ENCODE peak calls at places on chromosome X, in seven cellular contexts. D is stimulated activated CD4-positive, alpha-beta T cell treated with anti-CD3 and anti-CD28 coated beads, TNF-alpha, amount 100 ng/mL, for 4 hours; O is Karpas-422; V is NCI-H1436; A is GM23338; Z is nephron progenitor cell; R is activated CD4-positive, CD25-positive, alpha-beta regulatory T cell treated with anti-CD3 and anti-CD28 coated beads, Interleukin-2, amount 50 U/mL, for 72 hours. X is an unnamed sample.

GRCh38 chrX:12890467-12890866 is 16.0 kb upstream of the TLR8 start:
- DNase-seq in D (no peak), O (no peak), V (no peak), A (no peak), Z (no peak), R (no peak), X (no peak)

GRCh38 chrX:21509912-21510311 is 135.7 kb downstream of the CNKSR2 start:
- DNase-seq in D (no peak), O (no peak), V (no peak), A (no peak), Z (no peak), R (no peak), X (peak; percentile 25)

GRCh38 chrX:32839781-32840180 is 371.6 kb downstream of the DMD start:
- DNase-seq in D (no peak), O (no peak), V (no peak), A (no peak), Z (no peak), R (no peak), X (no peak)

GRCh38 chrX:42715689-42716022 is 62.3 kb downstream of the PPP1R2C start:
- DNase-seq in D (no peak), O (no peak), V (no peak), A (no peak), Z (no peak), R (no peak), X (no peak)

GRCh38 chrX:68433155-68433980 is at the start of gene OPHN1:
- DNase-seq in D (no peak), O (no peak), V (no peak), A (peak; percentile 89), Z (peak; percentile 63), R (no peak), X (peak; percentile 72)

GRCh38 chrX:103831803-103832544 is at the start of gene RAB9B:
- DNase-seq in D (no peak), O (no peak), V (peak; percentile 38), A (peak; percentile 36), Z (peak; percentile 73), R (peak; percentile 60), X (peak; percentile 65)

GRCh38 chrX:52425710-52426245 is 57.0 kb downstream of the XAGE2 start:
- DNase-seq in D (no peak), O (no peak), V (no peak), A (no peak), Z (no peak), R (no peak), X (peak; percentile 49)

GRCh38 chrX:18983711-18984380 is at the start of gene PHKA2:
- DNase-seq in D (peak; percentile 23), O (peak; percentile 84), V (no peak), A (peak; percentile 61), Z (no peak), R (peak; percentile 56), X (peak; percentile 75)

GRCh38 chrX:71542411-71542810 is 9.5 kb downstream of the OGT start:
- DNase-seq in D (no peak), O (no peak), V (no peak), A (no peak), Z (no peak), R (no peak), X (peak; percentile 38)

GRCh38 chrX:103503853-103504207 is 15.5 kb downstream of the RAB40A start:
- DNase-seq in D (no peak), O (no peak), V (no peak), A (no peak), Z (no peak), R (no peak), X (no peak)

GRCh38 chrX:69229436-69229835 is 64.2 kb upstream of the PJA1 start:
- DNase-seq in D (no peak), O (no peak), V (no peak), A (no peak), Z (no peak), R (no peak), X (peak; percentile 8)

GRCh38 chrX:1170243-1170642 is 42.2 kb downstream of the CRLF2 start:
- DNase-seq in D (no peak), O (no peak), V (no peak), A (no peak), Z (no peak), R (no peak), X (no peak)

GRCh38 chrX:105910563-105911105 is 88.3 kb downstream of the NRK start:
- DNase-seq in D (no peak), O (no peak), V (no peak), A (no peak), Z (no peak), R (no peak), X (no peak)

GRCh38 chrX:73683236-73683859 is 120.4 kb downstream of the CHIC1 start:
- DNase-seq in D (no peak), O (no peak), V (no peak), A (no peak), Z (no peak), R (no peak), X (no peak)

GRCh38 chrX:103356023-103356798 is at the start of gene TCEAL9:
- DNase-seq in D (no peak), O (peak; percentile 70), V (peak; percentile 43), A (peak; percentile 60), Z (peak; percentile 30), R (no peak), X (peak; percentile 83)